ENCODE peak calls at places on chromosomes 2 and 18, in eight cellular contexts. K, O, A, P, G, U, Y and N are unnamed samples.
A peak's percentile ranks its signal among the peaks of the same experiment; 100 is the strongest.

GRCh38 chr2:239037559-239037910 is 189.7 kb downstream of the TWIST2 start:
- DNase-seq in K (no peak), O (no peak), A (no peak), P (no peak), G (no peak), U (no peak), Y (no peak), N (no peak)

GRCh38 chr2:75375646-75376582 is 176.6 kb upstream of the TACR1 start:
- DNase-seq in K (peak; percentile 58), O (no peak), A (no peak), P (no peak), G (no peak), U (no peak), Y (no peak), N (no peak)

GRCh38 chr2:222871291-222871690 is 10.5 kb downstream of the ACSL3 start:
- DNase-seq in K (no peak), O (no peak), A (no peak), P (no peak), G (no peak), U (no peak), Y (no peak), N (no peak)

GRCh38 chr18:2515908-2516625 is 55.2 kb downstream of the METTL4 start:
- DNase-seq in K (peak; percentile 97), O (no peak), A (no peak), P (no peak), G (no peak), U (no peak), Y (no peak), N (no peak)

GRCh38 chr2:94990956-94991355 is 34.6 kb upstream of the MAL start:
- DNase-seq in K (no peak), O (no peak), A (no peak), P (no peak), G (no peak), U (no peak), Y (no peak), N (no peak)

GRCh38 chr2:193141-193552 is 70.7 kb downstream of the SH3YL1 start:
- DNase-seq in K (no peak), O (no peak), A (no peak), P (no peak), G (no peak), U (no peak), Y (no peak), N (no peak)

GRCh38 chr2:217990791-217991465 is 11.9 kb downstream of the TNS1 start:
- DNase-seq in K (no peak), O (no peak), A (no peak), P (peak; percentile 29), G (no peak), U (no peak), Y (no peak), N (no peak)

GRCh38 chr2:218745559-218746469 is 35.2 kb downstream of the TTLL4 start:
- DNase-seq in K (no peak), O (no peak), A (peak; percentile 65), P (no peak), G (no peak), U (peak; percentile 82), Y (no peak), N (no peak)

GRCh38 chr2:146523218-146523617 is 1321.6 kb upstream of the ACVR2A start:
- DNase-seq in K (peak; percentile 30), O (no peak), A (no peak), P (no peak), G (no peak), U (no peak), Y (no peak), N (no peak)

GRCh38 chr2:240556553-240557100 is 1.2 kb downstream of the ANKMY1 start:
- DNase-seq in K (peak; percentile 38), O (peak; percentile 64), A (no peak), P (peak; percentile 31), G (peak; percentile 59), U (no peak), Y (no peak), N (peak; percentile 63)

GRCh38 chr2:186347472-186347871 is 138.6 kb upstream of the ZC3H15 start:
- DNase-seq in K (peak; percentile 73), O (no peak), A (no peak), P (no peak), G (no peak), U (no peak), Y (no peak), N (no peak)

GRCh38 chr2:134314656-134315377 is 60.9 kb downstream of the MGAT5 start:
- DNase-seq in K (no peak), O (no peak), A (no peak), P (no peak), G (no peak), U (peak; percentile 31), Y (no peak), N (no peak)
- TF ChIP-seq CTCF in K (no peak), O (no peak), A (no peak), P (no peak), G (no peak), U (peak; percentile 23), Y (no peak), N (no peak)

GRCh38 chr2:229714080-229714735 is at the start of gene DNER:
- DNase-seq in K (no peak), O (peak; percentile 52), A (no peak), P (peak; percentile 15), G (peak; percentile 45), U (no peak), Y (no peak), N (peak; percentile 48)
- H3K27me3 ChIP-seq in K (peaks cover 20% of the 10 kb centered on the region), O (peaks cover 88% of the 10 kb centered on the region), A (no peaks in the 10 kb centered on the region), P (peaks cover 3% of the 10 kb centered on the region), G (peaks cover 3% of the 10 kb centered on the region), U (peaks cover 98% of the 10 kb centered on the region), Y (peaks cover 38% of the 10 kb centered on the region), N (peaks cover 69% of the 10 kb centered on the region)

DNA sequence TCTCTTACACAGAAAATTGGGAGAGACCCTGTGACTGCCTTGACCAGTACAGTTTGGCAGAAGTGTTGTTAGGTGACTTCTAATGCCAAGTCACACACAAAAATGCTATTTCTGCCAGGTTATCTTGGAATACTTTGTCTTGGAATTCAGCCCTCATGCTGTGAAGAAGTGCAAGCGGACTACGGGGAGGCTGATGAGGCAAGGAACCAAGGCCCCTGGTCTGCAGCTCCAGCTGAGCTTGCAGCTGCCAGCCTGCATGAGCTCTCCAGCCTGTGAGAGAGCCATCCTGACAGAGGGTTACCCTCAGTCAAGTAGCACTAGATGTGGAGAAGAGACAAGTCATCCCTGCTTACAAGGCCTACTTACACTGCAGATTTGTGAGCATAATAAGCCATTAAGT is 111.0 kb downstream of the TDRD15 start:
- DNase-seq in K (no peak), O (no peak), A (no peak), P (no peak), G (no peak), U (no peak), Y (no peak), N (no peak)
- TF ChIP-seq CTCF in K (no peak), O (no peak), A (no peak), P (no peak), G (no peak), U (no peak), Y (no peak), N (no peak)

DNA sequence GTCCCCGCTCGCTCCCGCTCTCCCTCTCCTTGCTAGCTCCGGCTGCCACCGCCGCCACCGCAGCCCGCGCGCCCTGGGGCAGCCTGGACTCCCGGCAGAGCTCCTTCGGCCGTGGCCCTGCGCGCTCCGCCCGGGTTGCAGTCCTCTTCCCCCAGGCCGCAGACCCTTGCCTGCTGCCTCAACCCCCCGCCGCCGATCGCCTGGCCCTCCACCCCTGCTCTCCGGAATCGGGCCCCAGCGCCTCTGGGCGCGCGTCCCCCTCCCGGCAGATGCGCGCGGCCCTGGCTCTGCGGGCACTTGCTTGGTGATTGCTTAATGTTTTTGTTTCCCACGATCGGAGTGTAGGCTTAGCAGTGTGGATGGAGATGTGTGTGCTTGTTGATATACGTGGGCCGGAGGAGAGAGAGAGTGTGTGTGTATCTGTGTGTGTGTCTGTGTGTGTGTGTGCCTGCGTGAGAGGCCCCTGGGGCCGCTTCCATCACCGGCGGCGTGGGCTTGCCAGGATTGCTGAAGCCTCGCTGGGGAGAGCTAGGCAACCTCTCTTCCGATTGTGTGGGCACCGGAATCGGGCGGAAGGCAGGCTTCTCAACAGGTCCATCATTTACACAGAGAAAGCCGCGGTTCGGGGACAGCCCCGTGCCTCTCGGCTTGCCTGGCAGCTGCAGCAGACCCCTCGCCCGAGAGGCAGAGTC is 877 bp downstream of the INHBB start:
- DNase-seq in K (peak; percentile 10), O (no peak), A (no peak), P (peak; percentile 30), G (peak; percentile 65), U (no peak), Y (no peak), N (no peak)
- H3K27me3 ChIP-seq in K (peaks cover 22% of the 10 kb centered on the region), O (peaks cover 29% of the 10 kb centered on the region), A (no peaks in the 10 kb centered on the region), P (no peaks in the 10 kb centered on the region), G (no peaks in the 10 kb centered on the region), U (peaks cover 81% of the 10 kb centered on the region), Y (no peaks in the 10 kb centered on the region), N (peaks cover 69% of the 10 kb centered on the region)

GRCh38 chr2:151030663-151031230 is 230.9 kb downstream of the RBM43 start:
- DNase-seq in K (no peak), O (no peak), A (no peak), P (no peak), G (no peak), U (no peak), Y (no peak), N (no peak)
- TF ChIP-seq CTCF in K (no peak), O (no peak), A (no peak), P (no peak), G (no peak), U (no peak), Y (peak; percentile 28), N (no peak)

GRCh38 chr2:160630801-160631590 is 137.4 kb upstream of the RBMS1 start:
- DNase-seq in K (no peak), O (no peak), A (no peak), P (no peak), G (no peak), U (no peak), Y (no peak), N (no peak)

GRCh38 chr2:160634436-160634835 is 140.8 kb upstream of the RBMS1 start:
- DNase-seq in K (no peak), O (no peak), A (no peak), P (no peak), G (no peak), U (no peak), Y (no peak), N (no peak)

GRCh38 chr2:160632576-160632975 is 139.0 kb upstream of the RBMS1 start:
- DNase-seq in K (no peak), O (no peak), A (no peak), P (no peak), G (no peak), U (no peak), Y (no peak), N (no peak)

GRCh38 chr2:160628811-160629210 is 135.2 kb upstream of the RBMS1 start:
- DNase-seq in K (peak; percentile 63), O (no peak), A (no peak), P (no peak), G (no peak), U (no peak), Y (no peak), N (no peak)
- H3K27me3 ChIP-seq in K (no peaks in the 10 kb centered on the region), O (no peaks in the 10 kb centered on the region), A (no peaks in the 10 kb centered on the region), P (no peaks in the 10 kb centered on the region), G (no peaks in the 10 kb centered on the region), U (no peaks in the 10 kb centered on the region), Y (no peaks in the 10 kb centered on the region), N (no peaks in the 10 kb centered on the region)

GRCh38 chr2:109662889-109663288 is 48.7 kb downstream of the SOWAHC start:
- DNase-seq in K (peak; percentile 44), O (no peak), A (no peak), P (no peak), G (no peak), U (no peak), Y (no peak), N (no peak)
- TF ChIP-seq CTCF in K (no peak), O (no peak), A (no peak), P (no peak), G (no peak), U (no peak), Y (no peak), N (peak; percentile 26)